ENCODE peak calls at places on chromosomes 7 and 10, in six cellular contexts. Y, B, O, E, S and M are unnamed samples.

GRCh38 chr10:117684673-117685211 is 142.2 kb downstream of the EMX2 start:
- DNase-seq in Y (peak; percentile 35), B (peak; percentile 33), O (peak; percentile 48), E (peak; percentile 83), S (peak; percentile 51), M (no peak)

GRCh38 chr10:123544986-123545385 is 121.2 kb upstream of the GPR26 start:
- DNase-seq in Y (no peak), B (no peak), O (no peak), E (no peak), S (no peak), M (no peak)

GRCh38 chr7:139108256-139109187 is 998 bp downstream of the ZC3HAV1 start:
- DNase-seq in Y (peak; percentile 54), B (peak; percentile 66), O (no peak), E (peak; percentile 55), S (peak; percentile 23), M (peak; percentile 46)

GRCh38 chr7:156473476-156474240 is 166.9 kb upstream of the RNF32 start:
- DNase-seq in Y (peak; percentile 72), B (peak; percentile 67), O (peak; percentile 76), E (peak; percentile 49), S (peak; percentile 52), M (peak; percentile 62)

GRCh38 chr7:42106562-42106961 is 130.4 kb downstream of the GLI3 start:
- DNase-seq in Y (no peak), B (no peak), O (no peak), E (peak; percentile 33), S (no peak), M (no peak)

GRCh38 chr7:500521-501420 is 18.9 kb downstream of the PDGFA start:
- DNase-seq in Y (no peak), B (no peak), O (no peak), E (no peak), S (no peak), M (no peak)

GRCh38 chr7:23966941-23967340 is 256.9 kb downstream of the STK31 start:
- DNase-seq in Y (no peak), B (no peak), O (no peak), E (peak; percentile 7), S (peak; percentile 4), M (no peak)

GRCh38 chr7:15757041-15757995 is 70.8 kb upstream of the MEOX2 start:
- DNase-seq in Y (no peak), B (no peak), O (no peak), E (peak; percentile 46), S (no peak), M (no peak)

GRCh38 chr10:8051109-8051781 is 3.2 kb upstream of the GATA3 start:
- DNase-seq in Y (peak; percentile 71), B (peak; percentile 64), O (peak; percentile 68), E (no peak), S (no peak), M (no peak)

GRCh38 chr10:36720931-36721330 is 404.5 kb upstream of the ANKRD30A start:
- DNase-seq in Y (no peak), B (no peak), O (no peak), E (no peak), S (peak; percentile 100), M (no peak)

GRCh38 chr10:132167041-132167674 is 19.6 kb upstream of the DPYSL4 start:
- DNase-seq in Y (no peak), B (no peak), O (no peak), E (no peak), S (no peak), M (no peak)

GRCh38 chr10:51063659-51064535 is 10.4 kb upstream of the PRKG1 start:
- DNase-seq in Y (peak; percentile 70), B (peak; percentile 54), O (peak; percentile 22), E (peak; percentile 71), S (peak; percentile 99), M (peak; percentile 43)

GRCh38 chr7:5779108-5779507 is 2.4 kb downstream of the RNF216 start:
- DNase-seq in Y (no peak), B (no peak), O (no peak), E (no peak), S (no peak), M (no peak)

GRCh38 chr10:5563991-5564536 is 39.3 kb downstream of the CALML3 start:
- DNase-seq in Y (no peak), B (no peak), O (no peak), E (peak; percentile 95), S (peak; percentile 51), M (no peak)

GRCh38 chr10:87632439-87632838 is 27.2 kb upstream of the PAPSS2 start:
- DNase-seq in Y (no peak), B (no peak), O (no peak), E (no peak), S (no peak), M (no peak)

GRCh38 chr7:76080211-76080610 is 32.3 kb downstream of the MDH2 start:
- DNase-seq in Y (no peak), B (no peak), O (no peak), E (no peak), S (no peak), M (no peak)

GRCh38 chr7:106840342-106840741 is 24.7 kb upstream of the PIK3CG start:
- DNase-seq in Y (peak; percentile 45), B (peak; percentile 6), O (no peak), E (peak; percentile 94), S (no peak), M (no peak)

GRCh38 chr10:4947039-4947634 is 16.1 kb upstream of the AKR1C1 start:
- DNase-seq in Y (no peak), B (no peak), O (no peak), E (peak; percentile 60), S (no peak), M (no peak)

GRCh38 chr7:151012921-151013347 is 11.4 kb downstream of the ATG9B start:
- DNase-seq in Y (peak; percentile 88), B (peak; percentile 85), O (peak; percentile 94), E (peak; percentile 71), S (peak; percentile 35), M (no peak)

GRCh38 chr7:130372402-130372801 is 7.9 kb upstream of the CPA1 start:
- DNase-seq in Y (no peak), B (no peak), O (no peak), E (no peak), S (no peak), M (no peak)

GRCh38 chr10:76883596-76883995 is 754.0 kb downstream of the KCNMA1 start:
- DNase-seq in Y (no peak), B (no peak), O (no peak), E (no peak), S (no peak), M (no peak)

GRCh38 chr10:43355749-43356371 is 15.6 kb upstream of the FXYD4 start:
- DNase-seq in Y (no peak), B (no peak), O (no peak), E (peak; percentile 48), S (peak; percentile 97), M (no peak)

GRCh38 chr7:55484834-55485233 is 87.5 kb downstream of the VOPP1 start:
- DNase-seq in Y (no peak), B (no peak), O (no peak), E (no peak), S (no peak), M (no peak)

GRCh38 chr10:7872041-7872442 is 53.7 kb downstream of the TAF3 start:
- DNase-seq in Y (peak; percentile 58), B (peak; percentile 51), O (peak; percentile 48), E (peak; percentile 44), S (peak; percentile 23), M (peak; percentile 10)

GRCh38 chr10:123038782-123039631 is 30.2 kb downstream of the ACADSB start:
- DNase-seq in Y (no peak), B (peak; percentile 7), O (no peak), E (no peak), S (no peak), M (no peak)

GRCh38 chr10:14820010-14820774 is 17.6 kb downstream of the CDNF start:
- DNase-seq in Y (no peak), B (no peak), O (no peak), E (peak; percentile 84), S (peak; percentile 81), M (no peak)

GRCh38 chr10:6201511-6201975 is 1.2 kb upstream of the PFKFB3 start:
- DNase-seq in Y (peak; percentile 68), B (peak; percentile 88), O (peak; percentile 85), E (peak; percentile 82), S (peak; percentile 67), M (peak; percentile 86)

DNA sequence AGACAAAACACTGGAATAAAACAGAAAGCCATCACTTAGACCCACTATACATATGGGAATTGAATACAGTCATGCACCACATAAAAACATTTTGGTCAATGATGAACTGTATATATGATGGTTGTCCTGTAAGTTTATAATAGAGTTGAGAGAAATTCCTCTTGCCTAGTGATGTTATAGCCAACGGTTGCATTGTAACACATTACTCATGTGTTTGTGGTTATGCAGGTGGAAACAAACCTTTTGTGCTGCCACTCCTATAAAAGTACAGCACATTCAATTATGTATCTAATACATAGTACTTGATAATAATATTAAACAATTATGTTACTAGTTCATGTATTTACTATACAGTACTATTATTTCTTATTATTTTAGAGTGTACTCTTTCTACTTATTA is 381.2 kb upstream of the MBL2 start:
- DNase-seq in Y (no peak), B (no peak), O (no peak), E (no peak), S (peak; percentile 61), M (no peak)
- H3F3A ChIP-seq in Y (no peaks in the 10 kb centered on the region), B (peaks cover 6% of the 10 kb centered on the region), O (no peaks in the 10 kb centered on the region), E (no peaks in the 10 kb centered on the region), S (no peaks in the 10 kb centered on the region), M (no peaks in the 10 kb centered on the region)

DNA sequence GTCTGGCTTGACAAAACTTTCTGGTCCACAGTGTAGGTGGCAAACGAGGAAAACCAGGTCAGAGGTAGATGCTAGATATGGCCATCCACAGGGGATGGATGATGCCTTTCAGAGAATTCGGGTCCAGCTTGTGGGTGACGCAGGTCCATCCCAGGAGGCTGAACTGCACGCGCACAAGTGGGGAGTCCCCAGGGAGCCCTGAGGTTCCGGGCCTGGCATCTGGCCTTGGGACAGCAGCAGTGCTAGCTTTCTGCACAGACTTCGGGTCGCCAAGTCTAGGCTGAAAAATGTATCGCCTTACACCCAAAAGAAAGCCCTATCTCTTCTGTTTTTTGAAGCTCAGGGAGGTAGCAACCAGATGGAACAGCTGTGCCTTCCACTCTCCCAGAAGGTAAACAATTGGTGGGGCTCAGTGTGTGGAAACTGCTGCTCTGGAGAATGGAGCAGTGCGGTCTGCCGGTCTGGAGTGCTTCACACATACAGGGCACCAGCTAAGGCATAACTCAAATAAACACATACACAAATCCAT is 119.3 kb upstream of the ACBD5 start:
- DNase-seq in Y (no peak), B (no peak), O (no peak), E (no peak), S (no peak), M (no peak)
- TF ChIP-seq EZH2phosphoT487 in Y (no peak), B (no peak), O (no peak), E (no peak), S (no peak), M (no peak)

GRCh38 chr10:104796817-104797216 is 155.7 kb downstream of the SORCS3 start:
- DNase-seq in Y (no peak), B (no peak), O (no peak), E (no peak), S (no peak), M (no peak)
- H3K4me1 ChIP-seq in Y (peaks cover 7% of the 10 kb centered on the region), B (peaks cover 9% of the 10 kb centered on the region), O (no peaks in the 10 kb centered on the region), E (no peaks in the 10 kb centered on the region), S (no peaks in the 10 kb centered on the region), M (no peaks in the 10 kb centered on the region)

DNA sequence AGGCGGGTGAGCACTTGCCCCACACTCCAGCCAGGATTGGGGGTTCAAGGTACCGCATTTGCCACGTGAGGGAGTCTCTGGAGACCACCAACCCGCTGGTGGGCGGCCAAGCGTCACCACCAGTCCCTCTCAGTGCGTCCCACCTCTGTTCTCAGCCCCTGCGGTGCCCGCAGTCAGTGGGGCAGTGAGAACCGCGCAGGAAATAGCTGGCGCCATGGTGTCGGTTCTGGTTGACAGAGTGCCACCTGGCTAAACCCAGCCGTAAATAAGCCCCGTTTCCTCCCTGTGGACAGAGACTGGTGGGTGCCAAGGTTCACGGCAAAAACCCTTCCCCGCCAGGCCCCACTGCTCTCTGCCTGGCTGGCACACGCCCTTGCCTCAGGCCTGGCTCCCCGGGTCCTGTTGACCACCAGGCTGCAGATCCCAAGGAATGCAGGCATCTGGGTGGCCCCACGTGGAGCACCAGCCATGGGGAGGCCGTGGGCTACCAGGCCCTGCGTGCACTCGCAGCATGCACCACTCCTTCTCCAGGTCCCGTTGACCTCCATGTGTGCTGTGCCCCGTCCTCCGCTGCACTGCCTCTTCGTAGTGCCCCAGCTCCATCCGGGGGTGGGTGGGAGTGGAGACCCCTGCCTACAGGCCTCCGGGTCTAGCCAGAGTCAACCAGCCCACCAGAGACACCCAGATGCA is 140.0 kb downstream of the LHPP start:
- DNase-seq in Y (no peak), B (no peak), O (no peak), E (no peak), S (no peak), M (no peak)
- H3F3A ChIP-seq in Y (no peaks in the 10 kb centered on the region), B (no peaks in the 10 kb centered on the region), O (no peaks in the 10 kb centered on the region), E (no peaks in the 10 kb centered on the region), S (no peaks in the 10 kb centered on the region), M (no peaks in the 10 kb centered on the region)